ENCODE peak calls at places on chromosomes 7 and 10, in ten cellular contexts. One of them, this sample, is unnamed.
A peak's percentile ranks its signal among the peaks of the same experiment; 100 is the strongest.

GRCh38 chr10:124722812-124723783 is 21.1 kb downstream of the FAM53B start:
- DNase-seq in Calu3: no peak
- DNase-seq in WTC11: no peak
- DNase-seq in HFFc6: no peak
- DNase-seq in Panc1: no peak
- DNase-seq in GM13977: peak; percentile 92
- DNase-seq in K562: no peak
- DNase-seq in left ventricle myocardium inferior: peak; percentile 62
- DNase-seq in cardiac fibroblast: no peak
- DNase-seq in IMR-90: no peak
- DNase-seq in this sample: peak; percentile 58

GRCh38 chr7:116517626-116518025 is 7.2 kb upstream of the CAV1 start:
- DNase-seq in Calu3: no peak
- DNase-seq in WTC11: no peak
- DNase-seq in HFFc6: no peak
- DNase-seq in Panc1: no peak
- DNase-seq in GM13977: no peak
- DNase-seq in K562: no peak
- DNase-seq in left ventricle myocardium inferior: no peak
- DNase-seq in cardiac fibroblast: no peak
- DNase-seq in IMR-90: no peak
- DNase-seq in this sample: no peak

GRCh38 chr7:119685906-119686305 is 587.1 kb upstream of the KCND2 start:
- DNase-seq in Calu3: no peak
- DNase-seq in WTC11: no peak
- DNase-seq in HFFc6: no peak
- DNase-seq in Panc1: no peak
- DNase-seq in GM13977: no peak
- DNase-seq in K562: no peak
- DNase-seq in left ventricle myocardium inferior: no peak
- DNase-seq in cardiac fibroblast: no peak
- DNase-seq in IMR-90: no peak
- DNase-seq in this sample: no peak

GRCh38 chr10:104321716-104322415 is 16.4 kb downstream of the ITPRIP start:
- DNase-seq in Calu3: no peak
- DNase-seq in WTC11: no peak
- DNase-seq in HFFc6: no peak
- DNase-seq in Panc1: no peak
- DNase-seq in GM13977: no peak
- DNase-seq in K562: no peak
- DNase-seq in left ventricle myocardium inferior: no peak
- DNase-seq in cardiac fibroblast: peak; percentile 26
- DNase-seq in IMR-90: no peak
- DNase-seq in this sample: no peak

GRCh38 chr7:90625562-90625961 is 29.4 kb downstream of the CDK14 start:
- DNase-seq in Calu3: peak; percentile 17
- DNase-seq in WTC11: peak; percentile 44
- DNase-seq in HFFc6: no peak
- DNase-seq in Panc1: no peak
- DNase-seq in GM13977: no peak
- DNase-seq in K562: no peak
- DNase-seq in left ventricle myocardium inferior: peak; percentile 33
- DNase-seq in cardiac fibroblast: peak; percentile 71
- DNase-seq in IMR-90: peak; percentile 42
- DNase-seq in this sample: no peak

GRCh38 chr10:15293862-15294835 is 76.9 kb downstream of the FAM171A1 start:
- DNase-seq in Calu3: no peak
- DNase-seq in WTC11: no peak
- DNase-seq in HFFc6: peak; percentile 11
- DNase-seq in Panc1: no peak
- DNase-seq in GM13977: no peak
- DNase-seq in K562: no peak
- DNase-seq in left ventricle myocardium inferior: no peak
- DNase-seq in cardiac fibroblast: peak; percentile 15
- DNase-seq in IMR-90: peak; percentile 25
- DNase-seq in this sample: no peak

GRCh38 chr10:124641282-124642075 is 102.7 kb downstream of the FAM53B start:
- DNase-seq in Calu3: no peak
- DNase-seq in WTC11: no peak
- DNase-seq in HFFc6: peak; percentile 7
- DNase-seq in Panc1: no peak
- DNase-seq in GM13977: peak; percentile 75
- DNase-seq in K562: peak; percentile 41
- DNase-seq in left ventricle myocardium inferior: peak; percentile 64
- DNase-seq in cardiac fibroblast: peak; percentile 58
- DNase-seq in IMR-90: peak; percentile 62
- DNase-seq in this sample: peak; percentile 83

GRCh38 chr7:38463277-38464224 is 167.6 kb downstream of the AMPH start:
- DNase-seq in Calu3: peak; percentile 35
- DNase-seq in WTC11: no peak
- DNase-seq in HFFc6: no peak
- DNase-seq in Panc1: no peak
- DNase-seq in GM13977: peak; percentile 35
- DNase-seq in K562: no peak
- DNase-seq in left ventricle myocardium inferior: peak; percentile 36
- DNase-seq in cardiac fibroblast: peak; percentile 81
- DNase-seq in IMR-90: peak; percentile 77
- DNase-seq in this sample: no peak

GRCh38 chr10:101493782-101494281 is 94.2 kb downstream of the POLL start:
- DNase-seq in Calu3: no peak
- DNase-seq in WTC11: no peak
- DNase-seq in HFFc6: no peak
- DNase-seq in Panc1: no peak
- DNase-seq in GM13977: no peak
- DNase-seq in K562: no peak
- DNase-seq in left ventricle myocardium inferior: no peak
- DNase-seq in cardiac fibroblast: no peak
- DNase-seq in IMR-90: no peak
- DNase-seq in this sample: no peak

DNA sequence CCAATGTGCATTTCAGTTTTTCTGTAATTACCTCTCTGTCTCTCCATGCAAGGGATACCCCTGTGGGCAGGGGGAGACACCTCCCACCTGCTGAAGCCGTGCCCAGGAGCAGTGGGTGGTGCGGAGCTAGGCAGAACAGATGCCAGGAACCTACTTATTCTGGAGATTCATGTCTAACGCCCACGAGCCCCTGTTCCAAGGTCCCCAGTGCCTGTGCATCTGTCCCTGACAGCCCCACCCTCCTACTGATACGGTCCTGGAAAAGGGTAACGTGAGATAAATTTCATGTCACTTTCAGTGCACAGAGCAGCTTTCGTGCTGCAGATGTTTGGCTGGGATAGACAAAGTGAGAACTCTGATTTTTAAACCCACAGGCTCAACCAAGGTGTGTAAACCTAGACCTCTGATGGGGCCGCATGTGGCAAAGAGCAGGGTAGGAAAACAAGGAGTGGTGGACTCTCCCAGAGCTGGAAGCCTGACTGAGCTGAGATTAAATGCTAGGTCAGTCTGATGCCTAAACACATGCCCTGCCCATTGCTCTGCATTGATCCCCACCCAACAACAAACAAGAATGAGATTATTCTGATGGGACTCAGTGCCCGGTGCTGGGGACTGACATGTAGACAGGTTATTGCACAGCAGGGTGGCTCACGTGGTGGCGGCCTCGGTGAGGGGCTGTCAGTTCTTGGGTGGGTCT is 123.6 kb upstream of the GDF10 start:
- DNase-seq in Calu3: no peak
- DNase-seq in WTC11: no peak
- DNase-seq in HFFc6: no peak
- DNase-seq in Panc1: no peak
- DNase-seq in GM13977: no peak
- DNase-seq in K562: no peak
- DNase-seq in left ventricle myocardium inferior: no peak
- DNase-seq in cardiac fibroblast: no peak
- DNase-seq in IMR-90: no peak
- DNase-seq in this sample: no peak
- TF ChIP-seq CTCF in Calu3: no peak
- TF ChIP-seq CTCF in WTC11: no peak
- TF ChIP-seq CTCF in HFFc6: no peak
- TF ChIP-seq CTCF in Panc1: no peak
- TF ChIP-seq CTCF in GM13977: no peak
- TF ChIP-seq CTCF in K562: no peak
- TF ChIP-seq CTCF in left ventricle myocardium inferior: no peak
- TF ChIP-seq CTCF in cardiac fibroblast: no peak
- TF ChIP-seq CTCF in IMR-90: no peak
- TF ChIP-seq CTCF in this sample: no peak

GRCh38 chr10:25678666-25679065 is 255.4 kb upstream of the MYO3A start:
- DNase-seq in Calu3: no peak
- DNase-seq in WTC11: no peak
- DNase-seq in HFFc6: no peak
- DNase-seq in Panc1: no peak
- DNase-seq in GM13977: no peak
- DNase-seq in K562: no peak
- DNase-seq in left ventricle myocardium inferior: no peak
- DNase-seq in cardiac fibroblast: no peak
- DNase-seq in IMR-90: no peak
- DNase-seq in this sample: no peak

GRCh38 chr10:25678220-25678619 is 255.8 kb upstream of the MYO3A start:
- DNase-seq in Calu3: no peak
- DNase-seq in WTC11: no peak
- DNase-seq in HFFc6: no peak
- DNase-seq in Panc1: no peak
- DNase-seq in GM13977: no peak
- DNase-seq in K562: no peak
- DNase-seq in left ventricle myocardium inferior: no peak
- DNase-seq in cardiac fibroblast: no peak
- DNase-seq in IMR-90: no peak
- DNase-seq in this sample: no peak

GRCh38 chr10:25683291-25683690 is 250.7 kb upstream of the MYO3A start:
- DNase-seq in Calu3: no peak
- DNase-seq in WTC11: no peak
- DNase-seq in HFFc6: no peak
- DNase-seq in Panc1: no peak
- DNase-seq in GM13977: no peak
- DNase-seq in K562: no peak
- DNase-seq in left ventricle myocardium inferior: no peak
- DNase-seq in cardiac fibroblast: peak; percentile 3
- DNase-seq in IMR-90: no peak
- DNase-seq in this sample: no peak

GRCh38 chr10:25682203-25682950 is 251.7 kb upstream of the MYO3A start:
- DNase-seq in Calu3: peak; percentile 33
- DNase-seq in WTC11: peak; percentile 19
- DNase-seq in HFFc6: no peak
- DNase-seq in Panc1: no peak
- DNase-seq in GM13977: no peak
- DNase-seq in K562: peak; percentile 20
- DNase-seq in left ventricle myocardium inferior: no peak
- DNase-seq in cardiac fibroblast: peak; percentile 66
- DNase-seq in IMR-90: no peak
- DNase-seq in this sample: no peak
- TF ChIP-seq CTCF in Calu3: no peak
- TF ChIP-seq CTCF in WTC11: peak; percentile 20
- TF ChIP-seq CTCF in HFFc6: peak; percentile 36
- TF ChIP-seq CTCF in Panc1: peak; percentile 60
- TF ChIP-seq CTCF in GM13977: no peak
- TF ChIP-seq CTCF in K562: peak; percentile 52
- TF ChIP-seq CTCF in left ventricle myocardium inferior: peak; percentile 55
- TF ChIP-seq CTCF in cardiac fibroblast: peak; percentile 80
- TF ChIP-seq CTCF in IMR-90: no peak
- TF ChIP-seq CTCF in this sample: no peak

GRCh38 chr7:55005241-55005836 is 13.5 kb upstream of the EGFR start:
- DNase-seq in Calu3: no peak
- DNase-seq in WTC11: no peak
- DNase-seq in HFFc6: no peak
- DNase-seq in Panc1: no peak
- DNase-seq in GM13977: no peak
- DNase-seq in K562: no peak
- DNase-seq in left ventricle myocardium inferior: no peak
- DNase-seq in cardiac fibroblast: no peak
- DNase-seq in IMR-90: no peak
- DNase-seq in this sample: no peak

GRCh38 chr7:55004579-55004978 is 14.2 kb upstream of the EGFR start:
- DNase-seq in Calu3: no peak
- DNase-seq in WTC11: no peak
- DNase-seq in HFFc6: no peak
- DNase-seq in Panc1: no peak
- DNase-seq in GM13977: no peak
- DNase-seq in K562: no peak
- DNase-seq in left ventricle myocardium inferior: no peak
- DNase-seq in cardiac fibroblast: no peak
- DNase-seq in IMR-90: no peak
- DNase-seq in this sample: no peak

DNA sequence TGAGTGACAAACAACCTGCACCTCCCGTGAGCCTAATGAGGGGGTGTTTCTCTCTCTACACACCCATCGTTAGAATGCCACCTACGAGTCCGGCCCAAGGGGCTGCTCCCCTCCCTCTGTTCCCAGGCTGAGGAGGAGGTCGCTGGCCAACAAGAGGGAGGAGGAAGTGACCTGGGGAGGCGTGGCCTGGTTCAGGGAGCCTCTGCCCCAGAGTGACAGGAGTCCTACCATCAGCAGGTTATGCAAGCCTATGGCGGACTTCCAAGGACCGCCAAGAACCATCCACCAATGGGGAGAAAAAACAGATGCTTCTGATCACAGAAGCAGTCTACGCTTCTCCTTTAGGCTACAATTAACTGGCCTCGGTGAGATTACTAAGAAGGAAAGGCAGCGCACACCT is 12.3 kb upstream of the EGFR start:
- DNase-seq in Calu3: no peak
- DNase-seq in WTC11: peak; percentile 37
- DNase-seq in HFFc6: no peak
- DNase-seq in Panc1: no peak
- DNase-seq in GM13977: no peak
- DNase-seq in K562: no peak
- DNase-seq in left ventricle myocardium inferior: no peak
- DNase-seq in cardiac fibroblast: no peak
- DNase-seq in IMR-90: no peak
- DNase-seq in this sample: no peak
- TF ChIP-seq CTCF in Calu3: no peak
- TF ChIP-seq CTCF in WTC11: no peak
- TF ChIP-seq CTCF in HFFc6: no peak
- TF ChIP-seq CTCF in Panc1: no peak
- TF ChIP-seq CTCF in GM13977: no peak
- TF ChIP-seq CTCF in K562: no peak
- TF ChIP-seq CTCF in left ventricle myocardium inferior: no peak
- TF ChIP-seq CTCF in cardiac fibroblast: no peak
- TF ChIP-seq CTCF in IMR-90: no peak
- TF ChIP-seq CTCF in this sample: no peak

DNA sequence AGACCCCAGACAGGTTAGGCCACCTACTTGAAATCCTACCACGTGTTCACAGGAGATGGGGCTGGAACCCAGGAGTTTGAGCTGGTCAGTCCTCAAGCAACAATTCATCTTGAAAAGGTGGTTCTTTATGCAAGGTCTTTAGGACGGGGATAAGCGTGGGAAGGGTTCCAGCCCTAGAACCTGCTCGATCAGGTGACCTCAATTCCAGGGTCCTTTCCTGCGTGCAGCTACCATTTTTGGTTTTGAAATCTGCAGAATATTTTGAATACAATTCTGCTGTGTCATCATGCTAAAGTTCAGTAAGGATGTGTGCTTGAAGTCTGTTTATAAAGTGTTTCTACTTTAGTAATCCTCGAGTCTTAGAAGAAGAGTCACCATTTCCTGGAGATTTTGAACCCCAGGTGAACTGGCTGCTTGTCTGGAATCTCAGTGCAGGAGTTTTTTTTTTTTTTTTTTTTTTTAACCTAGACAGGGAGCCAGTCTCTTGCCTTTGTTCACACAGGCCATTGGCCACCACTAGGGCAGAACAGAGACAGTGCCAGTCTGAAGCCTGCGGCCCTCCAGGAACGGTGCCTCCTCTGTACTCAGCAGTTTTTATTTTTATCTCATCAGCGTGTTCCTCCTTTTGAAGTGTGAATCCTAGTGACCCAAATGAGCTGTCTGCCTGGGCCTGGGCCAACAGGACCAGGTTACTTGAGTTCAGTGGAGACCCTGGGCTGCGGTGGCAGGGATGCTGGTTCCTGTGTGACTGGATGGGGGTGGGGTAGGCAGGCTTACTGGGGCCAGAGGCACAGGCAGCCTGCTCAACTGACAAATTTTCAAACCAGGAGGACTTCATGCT is 54.6 kb downstream of the EEPD1 start:
- DNase-seq in Calu3: peak; percentile 31
- DNase-seq in WTC11: no peak
- DNase-seq in HFFc6: peak; percentile 75
- DNase-seq in Panc1: no peak
- DNase-seq in GM13977: no peak
- DNase-seq in K562: no peak
- DNase-seq in left ventricle myocardium inferior: peak; percentile 54
- DNase-seq in cardiac fibroblast: peak; percentile 81
- DNase-seq in IMR-90: peak; percentile 96
- DNase-seq in this sample: peak; percentile 11
- TF ChIP-seq CTCF in Calu3: no peak
- TF ChIP-seq CTCF in WTC11: no peak
- TF ChIP-seq CTCF in HFFc6: peak; percentile 46
- TF ChIP-seq CTCF in Panc1: no peak
- TF ChIP-seq CTCF in GM13977: no peak
- TF ChIP-seq CTCF in K562: no peak
- TF ChIP-seq CTCF in left ventricle myocardium inferior: peak; percentile 46
- TF ChIP-seq CTCF in cardiac fibroblast: peak; percentile 22
- TF ChIP-seq CTCF in IMR-90: peak; percentile 14
- TF ChIP-seq CTCF in this sample: no peak

This sample was measured in HL-60.